ENCODE peak calls at places on chromosomes 6 and 20, in four cellular contexts. J, V, U and T are unnamed samples.

GRCh38 chr6:1296542-1296941 is 15.4 kb upstream of the FOXQ1 start:
- DNase-seq in J (no peak), V (no peak), U (peak; percentile 16), T (peak; percentile 73)

GRCh38 chr6:452301-453067 is 60.9 kb downstream of the IRF4 start:
- DNase-seq in J (no peak), V (no peak), U (peak; percentile 6), T (no peak)

GRCh38 chr20:1327241-1327653 is 1.7 kb downstream of the SDCBP2 start:
- DNase-seq in J (peak; percentile 57), V (no peak), U (peak; percentile 96), T (no peak)

GRCh38 chr20:54176610-54177009 is 2.8 kb upstream of the CYP24A1 start:
- DNase-seq in J (no peak), V (no peak), U (no peak), T (no peak)

GRCh38 chr20:23114018-23114417 is 27.9 kb upstream of the CD93 start:
- DNase-seq in J (peak; percentile 69), V (no peak), U (no peak), T (no peak)

GRCh38 chr6:78850621-78851020 is 16.7 kb upstream of the IRAK1BP1 start:
- DNase-seq in J (no peak), V (no peak), U (peak; percentile 4), T (no peak)

GRCh38 chr6:121247386-121247785 is 86.9 kb downstream of the TBC1D32 start:
- DNase-seq in J (no peak), V (no peak), U (peak; percentile 15), T (no peak)

GRCh38 chr6:7687145-7688113 is 38.5 kb upstream of the BMP6 start:
- DNase-seq in J (no peak), V (no peak), U (no peak), T (no peak)

GRCh38 chr6:16420715-16421461 is 182.5 kb downstream of the GMPR start:
- DNase-seq in J (peak; percentile 48), V (peak; percentile 53), U (no peak), T (no peak)

DNA sequence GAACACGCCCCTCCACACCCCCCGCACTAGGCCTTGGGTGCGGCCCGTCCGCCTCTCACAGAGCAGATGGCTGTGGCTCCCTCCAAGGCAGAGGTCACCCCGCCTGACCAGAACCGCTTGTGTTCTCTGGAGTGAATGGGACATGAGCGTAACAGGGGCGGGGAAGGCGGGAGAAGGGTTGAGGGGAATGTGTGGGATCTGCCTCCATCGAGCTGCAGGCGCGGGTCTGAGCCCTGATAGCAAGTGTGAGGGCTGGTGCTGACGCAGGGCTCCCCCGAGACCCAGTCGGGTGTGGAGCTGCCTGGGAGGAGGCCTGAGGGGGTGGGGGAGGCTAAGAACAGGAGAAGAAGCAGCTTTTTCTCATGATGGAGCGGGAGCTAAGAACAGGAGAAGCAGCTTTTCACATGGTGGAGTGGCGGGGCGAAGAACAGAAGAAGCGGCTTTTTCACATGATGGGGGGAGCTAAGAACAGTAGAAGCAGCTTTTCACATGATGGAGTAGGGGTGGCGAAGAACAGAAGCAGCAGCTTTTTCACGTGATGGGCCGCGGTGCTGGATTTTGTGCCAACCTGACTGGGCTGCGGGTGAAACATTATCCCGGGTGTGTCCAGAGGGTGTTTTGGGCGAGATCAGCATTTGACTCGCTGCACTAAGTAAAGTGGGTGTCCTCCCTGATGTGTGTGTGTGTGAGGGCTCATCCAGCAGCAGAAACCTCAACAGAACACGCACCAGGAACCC is 169.2 kb downstream of the TTLL2 start:
- DNase-seq in J (no peak), V (no peak), U (no peak), T (no peak)
- H3K4me3 ChIP-seq in J (no peak overlapping the region), V (no peak overlapping the region), U (no peak overlapping the region), T (no peak overlapping the region)

GRCh38 chr6:6683964-6684363 is 95.4 kb downstream of the LY86 start:
- DNase-seq in J (no peak), V (no peak), U (no peak), T (no peak)

GRCh38 chr6:6680524-6680923 is 92.0 kb downstream of the LY86 start:
- DNase-seq in J (no peak), V (no peak), U (no peak), T (no peak)

GRCh38 chr6:6684365-6684833 is 95.9 kb downstream of the LY86 start:
- DNase-seq in J (no peak), V (no peak), U (no peak), T (no peak)

GRCh38 chr6:6681443-6681842 is 92.9 kb downstream of the LY86 start:
- DNase-seq in J (no peak), V (no peak), U (no peak), T (no peak)

GRCh38 chr6:6682225-6682624 is 93.7 kb downstream of the LY86 start:
- DNase-seq in J (no peak), V (no peak), U (no peak), T (no peak)
- H3K4me3 ChIP-seq in J (no peak overlapping the region), V (no peak overlapping the region), U (no peak overlapping the region), T (no peak overlapping the region)

GRCh38 chr20:19991826-19992225 is 25.3 kb upstream of the NAA20 start:
- DNase-seq in J (no peak), V (no peak), U (no peak), T (no peak)

GRCh38 chr20:19993937-19994667 is 23.1 kb upstream of the NAA20 start:
- DNase-seq in J (no peak), V (no peak), U (no peak), T (no peak)

GRCh38 chr20:19995220-19995863 is 21.8 kb upstream of the NAA20 start:
- DNase-seq in J (peak; percentile 59), V (no peak), U (no peak), T (no peak)

GRCh38 chr20:19990911-19991707 is 26.1 kb upstream of the NAA20 start:
- DNase-seq in J (no peak), V (no peak), U (no peak), T (no peak)

DNA sequence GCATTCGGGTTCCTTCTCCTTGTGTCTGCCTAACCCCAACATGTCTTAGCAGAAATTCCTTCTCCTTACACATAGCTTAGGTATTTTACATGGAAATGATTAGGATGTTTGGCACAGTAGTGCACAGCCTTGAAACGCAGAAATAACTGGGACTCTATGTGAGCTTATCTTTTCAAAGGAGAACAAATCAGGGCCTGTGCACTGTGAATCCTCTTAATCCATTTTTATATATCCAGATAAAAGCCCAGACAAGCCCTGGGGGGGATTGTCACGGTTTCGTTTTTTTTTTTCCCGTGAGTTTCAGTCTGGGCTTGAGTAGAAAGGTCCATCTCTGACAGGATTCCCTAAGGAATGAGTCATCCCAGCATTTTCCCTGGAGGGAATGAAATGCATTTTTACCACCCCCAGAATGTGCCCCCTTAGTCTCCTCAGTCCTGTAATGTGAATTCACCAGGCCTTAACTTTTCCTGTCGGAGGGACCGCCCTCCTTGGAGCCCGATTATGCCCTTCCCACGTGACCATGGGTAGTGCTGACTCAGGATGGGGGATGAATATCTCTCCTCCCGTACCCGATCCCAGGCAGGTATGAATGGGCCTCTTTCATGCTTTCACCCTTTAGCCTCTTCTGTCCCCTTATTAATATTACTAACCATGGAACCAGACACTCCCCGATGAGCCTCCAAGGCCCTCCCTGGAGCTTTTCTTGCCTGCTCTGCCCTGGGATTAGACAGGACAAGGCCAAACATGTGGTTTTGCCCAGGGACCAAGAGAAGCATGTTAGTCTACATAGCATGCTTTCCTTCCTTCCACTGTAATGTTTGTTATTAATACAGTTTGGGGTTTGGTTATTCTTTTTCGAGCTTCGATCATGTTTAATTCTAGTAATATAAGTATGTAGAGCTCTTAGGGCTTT is 23.9 kb upstream of the NAA20 start:
- DNase-seq in J (peak; percentile 64), V (no peak), U (peak; percentile 68), T (peak; percentile 91)
- H3K4me3 ChIP-seq in J (no peak overlapping the region), V (no peak overlapping the region), U (peak overlapping the region; percentile 13), T (no peak overlapping the region)

GRCh38 chr20:63470410-63470809 is 2.0 kb downstream of the KCNQ2 start:
- DNase-seq in J (no peak), V (no peak), U (no peak), T (no peak)
- H3K4me3 ChIP-seq in J (no peak overlapping the region), V (no peak overlapping the region), U (no peak overlapping the region), T (no peak overlapping the region)

GRCh38 chr6:5630636-5631035 is 369.3 kb downstream of the FARS2 start:
- DNase-seq in J (no peak), V (no peak), U (no peak), T (no peak)

GRCh38 chr6:5637714-5638113 is 369.0 kb downstream of the NRN1 start:
- DNase-seq in J (no peak), V (no peak), U (no peak), T (no peak)

GRCh38 chr6:5634525-5634924 is 372.2 kb downstream of the NRN1 start:
- DNase-seq in J (no peak), V (no peak), U (peak; percentile 67), T (no peak)

GRCh38 chr6:5636210-5637030 is 370.3 kb downstream of the NRN1 start:
- DNase-seq in J (no peak), V (no peak), U (no peak), T (no peak)

GRCh38 chr6:5632348-5632935 is 371.1 kb downstream of the FARS2 start:
- DNase-seq in J (no peak), V (no peak), U (no peak), T (no peak)
- H3K4me3 ChIP-seq in J (no peak overlapping the region), V (no peak overlapping the region), U (no peak overlapping the region), T (no peak overlapping the region)

DNA sequence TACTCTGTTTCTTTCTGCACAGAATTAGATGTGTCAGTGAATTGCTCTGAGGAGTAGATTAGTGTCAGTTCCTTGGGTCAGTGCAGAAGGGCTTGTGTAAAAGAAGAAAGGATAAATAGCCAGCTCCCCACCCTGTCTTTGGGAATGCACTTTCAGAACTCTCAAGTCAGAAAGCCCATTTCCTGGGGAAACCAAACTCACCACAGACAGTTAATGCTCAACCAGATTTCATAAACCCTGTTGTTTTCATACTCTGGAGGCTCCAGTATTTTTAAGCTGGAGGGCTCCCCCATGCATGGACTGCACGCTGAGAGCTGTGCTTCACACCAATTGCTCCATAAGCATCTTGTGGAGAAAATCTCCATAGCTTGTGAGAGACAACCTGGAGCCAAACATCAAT is 449.7 kb downstream of the CDH26 start:
- DNase-seq in J (no peak), V (no peak), U (no peak), T (no peak)
- H3K4me3 ChIP-seq in J (no peak overlapping the region), V (no peak overlapping the region), U (no peak overlapping the region), T (no peak overlapping the region)

DNA sequence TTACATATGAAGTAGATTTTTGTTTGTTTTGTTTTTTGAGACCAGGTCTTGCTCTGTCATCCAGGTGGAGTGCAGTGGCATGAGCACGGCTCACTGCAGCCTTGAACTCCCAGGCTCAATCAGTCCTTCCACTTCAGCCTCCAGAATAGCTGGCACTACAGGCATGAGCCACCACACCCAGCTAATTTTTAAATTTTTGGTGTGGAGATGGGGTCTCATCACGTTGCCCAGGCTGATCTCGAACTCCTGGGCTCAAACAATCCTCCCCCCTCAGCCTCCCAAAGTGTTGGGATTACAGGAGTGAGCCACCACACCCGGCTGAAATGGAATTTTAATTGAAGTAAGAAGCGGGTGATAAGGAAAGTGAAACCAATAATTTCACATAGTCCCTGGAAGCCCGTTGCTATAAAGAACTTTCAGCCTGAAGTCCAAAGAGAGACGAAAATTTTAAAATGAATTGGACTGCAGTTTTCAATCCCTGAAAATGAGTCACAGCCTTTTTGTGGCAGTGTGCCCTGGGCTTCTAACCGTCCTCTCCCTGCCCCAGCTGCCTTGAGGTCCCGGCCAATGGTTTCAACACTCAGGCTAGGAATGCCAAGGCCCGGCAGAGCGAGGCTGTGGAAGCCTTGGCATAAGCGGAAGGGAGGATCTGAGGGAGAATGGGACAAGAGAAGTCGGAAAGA is 757 bp downstream of the RAET1E start:
- DNase-seq in J (peak; percentile 97), V (no peak), U (peak; percentile 71), T (peak; percentile 77)
- H3K4me3 ChIP-seq in J (no peak overlapping the region), V (no peak overlapping the region), U (peak overlapping the region; percentile 2), T (peak overlapping the region; percentile 12)